ENCODE peak calls at places on chromosomes 16 and 17, in four cellular contexts. W is mucosa of descending colon, T is NCI-H2029, O is lower leg skin. L is an unnamed sample.
A peak's percentile ranks its signal among the peaks of the same experiment; 100 is the strongest.

GRCh38 chr16:89575247-89576172 is at the start of gene CPNE7:
- DNase-seq in W (no peak), T (no peak), O (no peak), L (no peak)

GRCh38 chr17:79154951-79155557 is 80.4 kb downstream of the ENGASE start:
- DNase-seq in W (no peak), T (no peak), O (no peak), L (no peak)

GRCh38 chr17:10109146-10109545 is 89.3 kb downstream of the GAS7 start:
- DNase-seq in W (no peak), T (no peak), O (no peak), L (no peak)

GRCh38 chr16:12896562-12896961 is 4.8 kb upstream of the SHISA9 start:
- DNase-seq in W (no peak), T (peak; percentile 35), O (no peak), L (peak; percentile 4)

GRCh38 chr17:45376171-45376564 is 56.5 kb downstream of the ARHGAP27 start:
- DNase-seq in W (no peak), T (peak; percentile 24), O (no peak), L (no peak)

GRCh38 chr17:13558588-13558987 is 43.1 kb downstream of the HS3ST3A1 start:
- DNase-seq in W (no peak), T (no peak), O (no peak), L (no peak)

GRCh38 chr16:58638148-58639036 is 8.8 kb upstream of the CNOT1 start:
- DNase-seq in W (no peak), T (no peak), O (peak; percentile 40), L (peak; percentile 81)

GRCh38 chr16:12184419-12184831 is 207.9 kb downstream of the SNX29 start:
- DNase-seq in W (no peak), T (no peak), O (peak; percentile 36), L (no peak)

GRCh38 chr17:74923538-74924249 is 379 bp upstream of the OTOP2 start:
- DNase-seq in W (peak; percentile 84), T (no peak), O (peak; percentile 38), L (no peak)

GRCh38 chr17:82775033-82775823 is 23.4 kb downstream of the TBCD start:
- DNase-seq in W (peak; percentile 83), T (peak; percentile 6), O (no peak), L (peak; percentile 10)

GRCh38 chr17:64505320-64506200 is 529 bp downstream of the DDX5 start:
- DNase-seq in W (peak; percentile 94), T (peak; percentile 66), O (peak; percentile 91), L (peak; percentile 62)

GRCh38 chr17:31674305-31674704 is 184.7 kb downstream of the COPRS start:
- DNase-seq in W (no peak), T (no peak), O (no peak), L (peak; percentile 67)

GRCh38 chr17:78133971-78134898 is 3.7 kb downstream of the TMC8 start:
- DNase-seq in W (peak; percentile 79), T (peak; percentile 34), O (no peak), L (no peak)

GRCh38 chr17:48995332-48995870 is 1.8 kb upstream of the IGF2BP1 start:
- DNase-seq in W (no peak), T (no peak), O (no peak), L (no peak)

GRCh38 chr17:689556-690247 is 24.9 kb downstream of the VPS53 start:
- DNase-seq in W (no peak), T (no peak), O (no peak), L (no peak)

GRCh38 chr16:23858496-23859062 is 22.8 kb downstream of the PRKCB start:
- DNase-seq in W (no peak), T (no peak), O (peak; percentile 32), L (no peak)

GRCh38 chr16:81817296-81817695 is 38.2 kb downstream of the PLCG2 start:
- DNase-seq in W (no peak), T (no peak), O (no peak), L (no peak)

GRCh38 chr17:43766413-43767052 is 7.9 kb upstream of the SOST start:
- DNase-seq in W (peak; percentile 50), T (no peak), O (peak; percentile 45), L (peak; percentile 14)

GRCh38 chr16:30829130-30830071 is 42.4 kb upstream of the ZNF629 start:
- DNase-seq in W (peak; percentile 82), T (no peak), O (no peak), L (no peak)

GRCh38 chr17:18257268-18257681 is 1.3 kb downstream of the FLII start:
- DNase-seq in W (no peak), T (no peak), O (no peak), L (no peak)

L was measured in astrocyte.